ENCODE peak calls at places on chromosome 1, in ten cellular contexts. V is left ventricle myocardium inferior, M is nephron progenitor cell, Q is stomach, N is ovary, G is choroid plexus epithelial cell, T is body of pancreas, R is transverse colon, S is fibroblast of the aortic adventitia, A is AG09309. X is an unnamed sample.

GRCh38 chr1:116066868-116067563 is 44.2 kb upstream of the MAB21L3 start:
- DNase-seq in V (no peak), M (no peak), Q (no peak), N (no peak), G (peak), T (no peak), R (no peak), S (peak), A (peak), X (no peak)

GRCh38 chr1:245201827-245202226 is 47.0 kb downstream of the KIF26B start:
- DNase-seq in V (no peak), M (no peak), Q (no peak), N (no peak), G (no peak), T (no peak), R (no peak), S (no peak), A (no peak), X (no peak)

GRCh38 chr1:27418326-27418761 is 25.9 kb downstream of the GPR3 start:
- DNase-seq in V (peak), M (no peak), Q (peak), N (no peak), G (peak), T (peak), R (peak), S (peak), A (peak), X (peak)

GRCh38 chr1:58779837-58780585 is 3.8 kb downstream of the JUN start:
- DNase-seq in V (peak), M (no peak), Q (peak), N (peak), G (peak), T (peak), R (peak), S (peak), A (no peak), X (peak)

GRCh38 chr1:233730809-233731208 is 116.9 kb downstream of the KCNK1 start:
- DNase-seq in V (no peak), M (peak), Q (no peak), N (no peak), G (no peak), T (no peak), R (no peak), S (no peak), A (no peak), X (no peak)

GRCh38 chr1:85663382-85663781 is 44.9 kb downstream of the ZNHIT6 start:
- DNase-seq in V (no peak), M (no peak), Q (no peak), N (no peak), G (no peak), T (no peak), R (no peak), S (no peak), A (no peak), X (no peak)

GRCh38 chr1:107293901-107294600 is 153.2 kb downstream of the NTNG1 start:
- DNase-seq in V (no peak), M (no peak), Q (no peak), N (no peak), G (no peak), T (no peak), R (no peak), S (no peak), A (no peak), X (no peak)

GRCh38 chr1:181483084-181483559 is at the start of gene CACNA1E:
- DNase-seq in V (no peak), M (peak), Q (no peak), N (no peak), G (no peak), T (no peak), R (no peak), S (no peak), A (no peak), X (no peak)

GRCh38 chr1:154983776-154984466 is 777 bp downstream of the FLAD1 start:
- DNase-seq in V (no peak), M (no peak), Q (no peak), N (no peak), G (no peak), T (no peak), R (no peak), S (no peak), A (no peak), X (no peak)

GRCh38 chr1:226404063-226404903 is 3.6 kb downstream of the PARP1 start:
- DNase-seq in V (no peak), M (no peak), Q (no peak), N (no peak), G (peak), T (no peak), R (no peak), S (peak), A (no peak), X (no peak)

GRCh38 chr1:53625766-53626520 is 113.0 kb downstream of the GLIS1 start:
- DNase-seq in V (no peak), M (no peak), Q (no peak), N (no peak), G (no peak), T (no peak), R (no peak), S (peak), A (no peak), X (no peak)

GRCh38 chr1:51310871-51311613 is 19.3 kb downstream of the TTC39A start:
- DNase-seq in V (no peak), M (no peak), Q (no peak), N (no peak), G (no peak), T (no peak), R (no peak), S (no peak), A (no peak), X (no peak)

GRCh38 chr1:78038071-78038470 is 7.7 kb upstream of the GIPC2 start:
- DNase-seq in V (no peak), M (no peak), Q (no peak), N (no peak), G (peak), T (no peak), R (no peak), S (peak), A (no peak), X (no peak)

GRCh38 chr1:226901421-226901820 is 31.0 kb downstream of the PSEN2 start:
- DNase-seq in V (no peak), M (no peak), Q (no peak), N (no peak), G (no peak), T (no peak), R (no peak), S (no peak), A (no peak), X (no peak)

GRCh38 chr1:29655945-29656866 is 419.9 kb downstream of the PTPRU start:
- DNase-seq in V (no peak), M (peak), Q (no peak), N (no peak), G (peak), T (peak), R (no peak), S (no peak), A (no peak), X (no peak)
- TF ChIP-seq CTCF in V (peak), M (peak), Q (no peak), N (no peak), G (peak), T (no peak), R (no peak), S (peak), A (peak), X (no peak)

GRCh38 chr1:201020040-201020591 is 3.4 kb downstream of the KIF21B start:
- DNase-seq in V (no peak), M (no peak), Q (no peak), N (no peak), G (no peak), T (no peak), R (peak), S (no peak), A (no peak), X (no peak)

GRCh38 chr1:201021333-201022177 is 2.0 kb downstream of the KIF21B start:
- DNase-seq in V (no peak), M (no peak), Q (no peak), N (no peak), G (no peak), T (no peak), R (peak), S (no peak), A (no peak), X (no peak)

GRCh38 chr1:201017828-201018163 is 5.7 kb downstream of the KIF21B start:
- DNase-seq in V (no peak), M (no peak), Q (no peak), N (no peak), G (no peak), T (no peak), R (no peak), S (no peak), A (no peak), X (no peak)

GRCh38 chr1:201020647-201021332 is 2.7 kb downstream of the KIF21B start:
- DNase-seq in V (no peak), M (peak), Q (no peak), N (no peak), G (peak), T (peak), R (no peak), S (no peak), A (no peak), X (no peak)

DNA sequence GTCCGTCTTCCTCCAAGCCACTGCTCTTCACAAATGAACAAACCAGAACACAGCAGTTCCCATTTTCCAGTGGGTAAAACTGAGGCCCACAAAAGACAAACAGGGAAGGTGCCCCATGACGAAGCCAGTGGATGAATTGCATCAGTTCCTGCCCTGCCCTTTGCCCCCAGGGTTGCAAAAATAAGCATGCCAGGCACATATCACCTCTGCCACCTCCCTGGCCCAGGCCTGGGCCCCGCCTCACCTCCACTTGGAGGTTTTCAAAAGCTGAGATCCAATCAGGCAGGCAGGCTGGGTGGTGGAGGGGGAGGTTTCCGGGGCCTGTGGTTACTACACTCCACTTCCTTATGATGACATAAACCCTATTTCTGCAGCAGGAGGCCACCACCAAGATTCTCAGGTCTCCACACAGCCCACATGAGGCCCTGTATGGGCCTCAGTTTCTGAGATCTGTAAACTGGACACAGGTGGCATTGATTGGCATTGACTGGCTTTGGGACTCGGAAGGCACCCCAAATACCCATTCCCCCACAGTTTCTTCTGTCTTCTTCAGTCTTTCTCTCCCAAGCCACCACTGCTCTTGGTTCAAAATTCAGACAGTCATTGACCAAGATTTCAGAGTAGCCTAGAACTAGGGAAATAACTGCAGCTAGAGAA is 4.1 kb downstream of the KIF21B start:
- DNase-seq in V (peak), M (no peak), Q (peak), N (no peak), G (peak), T (peak), R (peak), S (peak), A (no peak), X (no peak)
- TF ChIP-seq CTCF in V (no peak), M (no peak), Q (no peak), N (no peak), G (no peak), T (no peak), R (no peak), S (no peak), A (no peak), X (no peak)

GRCh38 chr1:164774413-164774812 is 215.4 kb downstream of the PBX1 start:
- DNase-seq in V (no peak), M (no peak), Q (no peak), N (no peak), G (no peak), T (peak), R (no peak), S (no peak), A (no peak), X (no peak)
- TF ChIP-seq CTCF in V (no peak), M (no peak), Q (no peak), N (no peak), G (peak), T (no peak), R (peak), S (no peak), A (peak), X (no peak)

GRCh38 chr1:63777286-63777685 is 3.5 kb downstream of the ROR1 start:
- DNase-seq in V (no peak), M (no peak), Q (no peak), N (no peak), G (no peak), T (no peak), R (no peak), S (no peak), A (no peak), X (no peak)
- TF ChIP-seq CTCF in V (no peak), M (no peak), Q (no peak), N (no peak), G (peak), T (no peak), R (no peak), S (peak), A (peak), X (no peak)

DNA sequence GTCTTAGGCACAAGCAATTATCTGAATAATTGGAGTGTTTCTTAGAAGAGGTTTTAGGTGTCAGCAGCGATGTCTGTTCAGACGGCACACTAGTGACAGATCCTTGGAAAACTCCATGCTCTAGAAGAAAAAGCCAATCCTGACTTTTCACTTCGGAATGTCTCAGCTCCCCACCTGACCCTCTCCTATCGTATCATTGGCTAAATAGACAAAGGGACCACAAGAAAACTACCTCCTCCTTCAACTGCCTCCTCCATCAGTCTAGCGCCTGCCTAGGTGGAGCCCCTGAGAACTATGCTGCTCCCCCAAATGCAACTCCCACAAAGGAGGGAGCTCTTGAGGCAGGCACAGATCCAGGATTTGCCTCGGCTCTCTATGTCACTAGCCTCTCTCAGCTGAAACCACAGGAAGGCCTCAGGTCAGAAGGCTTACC is 148.4 kb downstream of the TOMM20 start:
- DNase-seq in V (no peak), M (no peak), Q (no peak), N (no peak), G (peak), T (no peak), R (no peak), S (no peak), A (no peak), X (no peak)
- TF ChIP-seq CTCF in V (no peak), M (no peak), Q (no peak), N (no peak), G (peak), T (no peak), R (no peak), S (peak), A (no peak), X (no peak)

GRCh38 chr1:90550616-90551406 is 166.3 kb downstream of the BARHL2 start:
- DNase-seq in V (no peak), M (no peak), Q (no peak), N (no peak), G (no peak), T (no peak), R (no peak), S (no peak), A (no peak), X (no peak)
- TF ChIP-seq CTCF in V (no peak), M (no peak), Q (no peak), N (no peak), G (no peak), T (no peak), R (no peak), S (no peak), A (no peak), X (no peak)

GRCh38 chr1:39268906-39269305 is 64.4 kb downstream of the MACF1 start:
- DNase-seq in V (no peak), M (no peak), Q (no peak), N (no peak), G (no peak), T (no peak), R (no peak), S (no peak), A (no peak), X (no peak)

GRCh38 chr1:39269349-39269748 is 64.9 kb downstream of the MACF1 start:
- DNase-seq in V (no peak), M (no peak), Q (no peak), N (no peak), G (no peak), T (no peak), R (no peak), S (no peak), A (no peak), X (no peak)

GRCh38 chr1:39266792-39267191 is 62.3 kb downstream of the MACF1 start:
- DNase-seq in V (no peak), M (no peak), Q (no peak), N (no peak), G (no peak), T (no peak), R (no peak), S (no peak), A (no peak), X (no peak)

GRCh38 chr1:39268112-39268581 is 63.7 kb downstream of the MACF1 start:
- DNase-seq in V (no peak), M (peak), Q (no peak), N (no peak), G (peak), T (peak), R (peak), S (peak), A (peak), X (peak)

DNA sequence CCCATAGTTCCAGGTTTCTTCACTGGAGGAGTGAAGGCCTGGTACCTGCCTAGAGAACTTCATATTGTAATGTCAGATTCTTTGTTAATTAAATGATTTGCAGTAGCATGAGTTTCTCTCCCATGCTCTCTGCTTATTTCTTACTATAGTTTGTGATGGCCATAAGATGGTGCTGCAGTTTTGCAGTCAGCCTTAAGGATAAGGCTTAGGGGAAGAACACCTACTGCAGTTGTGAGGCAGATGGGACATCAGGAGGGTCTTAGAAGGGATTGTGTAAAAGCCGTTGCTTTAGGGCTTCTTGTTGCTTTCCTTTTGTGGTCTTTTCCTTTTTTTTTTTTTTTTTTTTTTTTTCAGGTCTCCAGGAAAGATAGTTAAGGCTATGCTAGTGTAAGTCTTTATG is 61.8 kb downstream of the MACF1 start:
- DNase-seq in V (no peak), M (no peak), Q (no peak), N (no peak), G (peak), T (no peak), R (no peak), S (no peak), A (no peak), X (no peak)
- TF ChIP-seq CTCF in V (no peak), M (no peak), Q (no peak), N (peak), G (peak), T (no peak), R (no peak), S (peak), A (no peak), X (no peak)

X was measured in prostate gland.